ENCODE peak calls at places on chromosome 21, in seven cellular contexts. C, E, Q, K, W, L and F are unnamed samples.

GRCh38 chr21:41966341-41966833 is 12.6 kb upstream of the C2CD2 start:
- DNase-seq in C (no peak), Q (no peak), E (no peak), K (peak), W (peak), L (no peak), F (peak)

GRCh38 chr21:38505654-38506523 is 7.6 kb upstream of the ERG start:
- DNase-seq in K (no peak), Q (no peak), W (peak), C (peak), L (peak), E (no peak), F (no peak)

GRCh38 chr21:21921410-21922232 is 923.4 kb downstream of the NCAM2 start:
- DNase-seq in K (no peak), W (peak), E (no peak), L (peak), Q (no peak), C (peak), F (no peak)

GRCh38 chr21:36603221-36603620 is 95.7 kb upstream of the SIM2 start:
- DNase-seq in W (no peak), L (no peak), Q (no peak), E (no peak), C (no peak), K (no peak), F (no peak)

GRCh38 chr21:40300300-40300699 is 433.1 kb downstream of the PCP4 start:
- DNase-seq in L (no peak), E (no peak), K (no peak), Q (no peak), C (peak), W (no peak), F (no peak)

GRCh38 chr21:28959367-28960099 is 33.1 kb downstream of the LTN1 start:
- DNase-seq in Q (no peak), E (no peak), L (no peak), K (no peak), C (no peak), W (peak), F (no peak)

GRCh38 chr21:39263372-39263771 is 50.1 kb downstream of the BRWD1 start:
- DNase-seq in E (no peak), L (no peak), K (no peak), C (no peak), W (peak), Q (no peak), F (no peak)

GRCh38 chr21:30718239-30718909 is at the start of gene KRTAP21-3:
- DNase-seq in K (no peak), Q (no peak), C (no peak), E (no peak), W (no peak), L (no peak), F (no peak)

GRCh38 chr21:26124421-26124833 is 46.1 kb downstream of the APP start:
- DNase-seq in L (no peak), Q (no peak), K (no peak), C (no peak), W (peak), E (no peak), F (no peak)

GRCh38 chr21:38355992-38356781 is 99.4 kb downstream of the KCNJ15 start:
- DNase-seq in W (peak), K (peak), L (peak), Q (peak), E (peak), C (peak), F (peak)

GRCh38 chr21:31429500-31429899 is 85.4 kb upstream of the TIAM1 start:
- DNase-seq in C (no peak), L (no peak), Q (no peak), E (no peak), W (no peak), K (no peak), F (no peak)

GRCh38 chr21:39518055-39518844 is 66.5 kb downstream of the SH3BGR start:
- DNase-seq in E (no peak), W (peak), Q (peak), K (no peak), L (peak), C (peak), F (no peak)

GRCh38 chr21:17479606-17480005 is 33.2 kb upstream of the CXADR start:
- DNase-seq in L (no peak), K (no peak), C (no peak), W (no peak), E (no peak), Q (no peak), F (no peak)

GRCh38 chr21:31366825-31367224 is 22.8 kb upstream of the TIAM1 start:
- DNase-seq in E (no peak), K (no peak), Q (no peak), L (no peak), W (peak), C (no peak), F (no peak)

GRCh38 chr21:25801217-25802015 is 66.6 kb downstream of the GABPA start:
- DNase-seq in W (peak), C (peak), L (peak), E (peak), K (peak), Q (peak), F (peak)

GRCh38 chr21:17585875-17586450 is 26.7 kb downstream of the BTG3 start:
- DNase-seq in E (no peak), W (peak), L (peak), C (peak), K (no peak), Q (no peak), F (no peak)

GRCh38 chr21:35932232-35932911 is 128.0 kb downstream of the SETD4 start:
- DNase-seq in L (peak), Q (no peak), C (no peak), K (no peak), E (no peak), W (peak), F (no peak)

GRCh38 chr21:38979271-38980196 is 173.8 kb downstream of the ETS2 start:
- DNase-seq in K (no peak), Q (no peak), C (peak), E (no peak), W (peak), L (no peak), F (no peak)

DNA sequence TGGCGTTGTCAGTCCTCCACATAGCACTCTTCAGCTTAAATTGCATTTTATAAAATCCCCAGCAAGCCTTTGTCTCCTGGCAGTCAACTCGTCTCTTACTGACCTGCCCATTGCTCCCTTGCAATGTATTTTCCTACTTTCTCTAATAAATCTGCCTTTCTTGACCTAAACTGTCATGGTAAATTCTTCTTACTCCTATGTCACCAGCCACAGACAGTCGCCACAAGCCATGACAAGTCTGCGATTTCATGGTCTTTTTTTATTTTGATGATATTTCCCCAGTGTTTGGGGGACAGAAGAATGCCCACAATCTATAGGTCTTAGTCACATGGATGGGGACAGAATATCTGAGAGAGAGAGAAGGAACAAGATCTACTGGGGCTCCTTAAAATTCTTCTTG is 8.4 kb downstream of the IFNAR2 start:
- DNase-seq in W (no peak), L (no peak), Q (no peak), E (no peak), K (no peak), C (no peak), F (no peak)
- H3K27ac ChIP-seq in W (no peak), L (peak), Q (no peak), E (no peak), K (peak), C (no peak), F (peak)

DNA sequence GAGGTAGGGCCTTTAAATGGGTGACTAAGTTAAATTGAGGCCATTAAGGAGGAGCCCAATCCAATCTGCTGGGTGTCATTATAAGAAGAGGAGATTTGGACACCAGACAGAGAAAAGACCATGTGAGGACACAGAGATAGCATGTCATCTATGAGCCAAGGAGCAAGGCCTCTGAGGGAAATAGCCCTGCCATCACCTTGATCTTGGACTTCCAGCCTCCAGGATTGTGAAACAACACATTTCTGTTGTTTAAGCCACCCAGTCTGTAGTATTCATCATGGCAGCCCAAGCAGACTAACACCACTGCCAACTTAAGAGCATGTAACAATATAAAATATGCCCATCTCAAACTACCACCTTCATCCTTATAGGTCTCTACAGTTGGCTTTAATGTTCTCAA is 38.4 kb upstream of the KCNE1 start:
- DNase-seq in Q (no peak), C (no peak), W (no peak), E (no peak), K (no peak), L (no peak), F (no peak)
- H3K27ac ChIP-seq in Q (no peak), C (no peak), W (no peak), E (no peak), K (no peak), L (no peak), F (no peak)

GRCh38 chr21:43024737-43025136 is 50.4 kb downstream of the PKNOX1 start:
- DNase-seq in C (no peak), W (no peak), L (no peak), E (no peak), Q (no peak), K (no peak), F (no peak)

GRCh38 chr21:43023175-43023574 is 48.8 kb downstream of the PKNOX1 start:
- DNase-seq in C (no peak), Q (no peak), E (no peak), W (peak), K (no peak), L (no peak), F (no peak)

GRCh38 chr21:43027846-43028731 is 47.5 kb downstream of the CBS start:
- DNase-seq in W (no peak), E (no peak), K (no peak), L (no peak), Q (no peak), C (no peak), F (no peak)

GRCh38 chr21:43021756-43022600 is 47.6 kb downstream of the PKNOX1 start:
- DNase-seq in W (no peak), K (no peak), C (no peak), L (no peak), Q (no peak), E (no peak), F (no peak)

GRCh38 chr21:43025636-43026180 is 49.9 kb downstream of the CBS start:
- DNase-seq in Q (no peak), E (no peak), W (peak), K (no peak), C (peak), L (no peak), F (no peak)
- H3K27ac ChIP-seq in Q (no peak), E (no peak), W (peak), K (no peak), C (no peak), L (no peak), F (no peak)

DNA sequence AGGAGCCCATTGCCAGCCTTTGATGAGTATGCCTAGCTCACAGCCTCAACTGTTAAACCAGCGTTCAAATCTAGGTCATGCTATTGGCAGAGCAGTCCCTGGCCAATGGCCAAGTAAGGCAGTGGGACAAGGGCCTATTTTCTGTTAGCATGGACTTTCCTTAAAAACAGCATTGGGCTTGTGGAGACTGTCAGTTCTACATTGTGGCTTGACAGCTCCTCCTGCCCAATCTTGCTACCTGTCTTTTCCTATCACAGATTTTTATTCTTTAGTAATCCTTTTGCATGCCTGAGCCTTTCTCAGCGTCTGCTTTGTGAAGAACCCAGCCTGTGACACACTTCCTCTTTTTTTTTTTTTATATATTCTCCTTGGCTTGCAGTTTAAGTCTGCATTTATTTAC is 56.4 kb downstream of the DIP2A start:
- DNase-seq in Q (no peak), W (peak), L (peak), C (no peak), K (no peak), E (no peak), F (no peak)
- H3K27ac ChIP-seq in Q (no peak), W (no peak), L (no peak), C (no peak), K (peak), E (no peak), F (no peak)

GRCh38 chr21:16195896-16196443 is 466.2 kb downstream of the USP25 start:
- DNase-seq in E (no peak), W (no peak), K (no peak), C (no peak), L (no peak), Q (no peak), F (no peak)
- H3K27ac ChIP-seq in E (peak), W (peak), K (no peak), C (no peak), L (no peak), Q (no peak), F (peak)

GRCh38 chr21:45074818-45075605 is 632 bp downstream of the ADARB1 start:
- DNase-seq in W (no peak), E (peak), Q (no peak), K (peak), L (no peak), C (peak), F (peak)
- H3K27ac ChIP-seq in W (peak), E (peak), Q (peak), K (no peak), L (no peak), C (no peak), F (no peak)

GRCh38 chr21:45370575-45370974 is 34.4 kb upstream of the COL18A1 start:
- DNase-seq in W (no peak), E (no peak), Q (no peak), C (no peak), L (no peak), K (no peak), F (no peak)
- H3K27ac ChIP-seq in W (no peak), E (no peak), Q (no peak), C (no peak), L (no peak), K (no peak), F (no peak)

GRCh38 chr21:45430521-45431501 is 25.8 kb downstream of the COL18A1 start:
- DNase-seq in K (no peak), Q (no peak), E (no peak), W (peak), C (peak), L (no peak), F (no peak)

GRCh38 chr21:45429221-45430164 is 24.5 kb downstream of the COL18A1 start:
- DNase-seq in W (no peak), C (no peak), E (no peak), K (no peak), Q (no peak), L (no peak), F (no peak)

GRCh38 chr21:45424854-45425795 is 20.2 kb downstream of the COL18A1 start:
- DNase-seq in Q (no peak), L (no peak), K (no peak), W (no peak), C (no peak), E (no peak), F (no peak)

GRCh38 chr21:45428534-45428933 is 23.6 kb downstream of the COL18A1 start:
- DNase-seq in L (no peak), K (no peak), C (no peak), E (no peak), Q (no peak), W (no peak), F (no peak)

GRCh38 chr21:45427331-45428271 is 22.6 kb downstream of the COL18A1 start:
- DNase-seq in C (peak), W (peak), E (no peak), L (no peak), K (no peak), Q (no peak), F (no peak)
- H3K27ac ChIP-seq in C (no peak), W (peak), E (peak), L (no peak), K (no peak), Q (no peak), F (no peak)

GRCh38 chr21:43361493-43362296 is 65.2 kb downstream of the SIK1 start:
- DNase-seq in K (peak), Q (peak), L (peak), W (peak), C (no peak), E (no peak), F (peak)
- H3K27ac ChIP-seq in K (peak), Q (peak), L (peak), W (peak), C (no peak), E (peak), F (peak)